ENCODE peak calls at places on chromosomes 1 and 21, in four cellular contexts. O is NCI-H510A; M is iris pigment epithelial cell; V is effector CD4-positive, alpha-beta T cell. D is an unnamed sample.

GRCh38 chr1:13725714-13726175 is 25.8 kb downstream of the PRDM2 start:
- DNase-seq in V (peak; percentile 52), O (no peak), M (peak; percentile 59), D (peak; percentile 34)

GRCh38 chr1:183470961-183471747 is 1.1 kb upstream of the SMG7 start:
- DNase-seq in V (peak; percentile 49), O (peak; percentile 65), M (peak; percentile 83), D (peak; percentile 58)

GRCh38 chr1:176206006-176206960 is 803 bp downstream of the COP1 start:
- DNase-seq in M (peak; percentile 48), V (peak; percentile 29), O (peak; percentile 12), D (peak; percentile 63)

GRCh38 chr1:9280015-9280860 is 12.5 kb upstream of the SPSB1 start:
- DNase-seq in V (no peak), O (peak; percentile 57), M (peak; percentile 94), D (no peak)

GRCh38 chr1:229064320-229064908 is 206.5 kb upstream of the RAB4A start:
- DNase-seq in M (no peak), O (no peak), V (no peak), D (no peak)

GRCh38 chr1:236603896-236604217 is 459 bp downstream of the HEATR1 start:
- DNase-seq in V (no peak), O (no peak), M (peak; percentile 48), D (peak; percentile 21)

GRCh38 chr1:38213720-38214367 is 167.3 kb upstream of the POU3F1 start:
- DNase-seq in V (no peak), O (peak; percentile 41), M (no peak), D (no peak)

GRCh38 chr21:32653326-32653901 is 41.2 kb upstream of the CFAP298 start:
- DNase-seq in M (peak; percentile 18), O (no peak), V (no peak), D (peak; percentile 40)

GRCh38 chr1:212712451-212713303 is 13.0 kb upstream of the BATF3 start:
- DNase-seq in O (no peak), M (peak; percentile 61), V (no peak), D (peak; percentile 25)

GRCh38 chr1:181504294-181505115 is 21.2 kb downstream of the CACNA1E start:
- DNase-seq in O (no peak), V (no peak), M (peak; percentile 14), D (peak; percentile 34)

GRCh38 chr1:151741516-151741915 is 20.2 kb downstream of the RIIAD1 start:
- DNase-seq in M (no peak), V (no peak), O (no peak), D (no peak)

GRCh38 chr1:83996621-83997020 is 2.3 kb downstream of the TTLL7 start:
- DNase-seq in M (peak; percentile 63), V (no peak), O (no peak), D (no peak)

GRCh38 chr1:37342736-37343135 is 131.6 kb upstream of the ZC3H12A start:
- DNase-seq in V (no peak), M (no peak), O (no peak), D (no peak)

GRCh38 chr1:5448486-5448885 is 543.7 kb downstream of the NPHP4 start:
- DNase-seq in M (no peak), V (peak; percentile 8), O (no peak), D (no peak)

GRCh38 chr1:67732750-67733151 is 47.8 kb downstream of the GADD45A start:
- DNase-seq in O (no peak), V (no peak), M (peak; percentile 87), D (no peak)